ENCODE peak calls at places on chromosome 2, in six cellular contexts. W is GM12878, S is GM12891, F is H1, O is K562, Z is HepG2. C is an unnamed sample.
A peak's percentile ranks its signal among the peaks of the same experiment; 100 is the strongest.

GRCh38 chr2:28750316-28751101 is 1.1 kb upstream of the PPP1CB start:
- DNase-seq in W (no peak), S (no peak), F (no peak), O (peak; percentile 18), Z (no peak), C (no peak)

GRCh38 chr2:84873350-84873749 is 7.5 kb downstream of the TRABD2A start:
- DNase-seq in W (no peak), S (no peak), F (no peak), O (no peak), Z (no peak), C (no peak)

GRCh38 chr2:43022896-43023295 is 203.5 kb downstream of the ZFP36L2 start:
- DNase-seq in W (no peak), S (no peak), F (no peak), O (no peak), Z (no peak), C (no peak)

GRCh38 chr2:150484006-150484405 is 3.5 kb downstream of the RND3 start:
- DNase-seq in W (no peak), S (no peak), F (no peak), O (no peak), Z (no peak), C (no peak)

GRCh38 chr2:54606393-54606973 is 117.0 kb upstream of the EML6 start:
- DNase-seq in W (no peak), S (no peak), F (no peak), O (no peak), Z (no peak), C (no peak)

GRCh38 chr2:200735061-200735460 is 76.6 kb upstream of the BZW1 start:
- DNase-seq in W (no peak), S (no peak), F (no peak), O (no peak), Z (no peak), C (no peak)

GRCh38 chr2:180562378-180562777 is 418.0 kb upstream of the UBE2E3 start:
- DNase-seq in W (no peak), S (no peak), F (no peak), O (no peak), Z (no peak), C (no peak)

GRCh38 chr2:143525006-143525405 is 395.8 kb downstream of the ARHGAP15 start:
- DNase-seq in W (no peak), S (no peak), F (no peak), O (no peak), Z (no peak), C (no peak)

GRCh38 chr2:109129356-109129920 is 433 bp downstream of the SH3RF3 start:
- DNase-seq in W (no peak), S (peak; percentile 50), F (peak; percentile 59), O (no peak), Z (no peak), C (peak; percentile 40)

GRCh38 chr2:241870611-241871537 is 1.3 kb downstream of the RTP5 start:
- DNase-seq in W (no peak), S (no peak), F (no peak), O (no peak), Z (no peak), C (no peak)

GRCh38 chr2:165634855-165635254 is 159.2 kb downstream of the GALNT3 start:
- DNase-seq in W (no peak), S (no peak), F (peak; percentile 57), O (no peak), Z (no peak), C (no peak)

GRCh38 chr2:44707945-44708645 is 233.4 kb upstream of the SIX3 start:
- DNase-seq in W (peak; percentile 25), S (no peak), F (no peak), O (no peak), Z (no peak), C (no peak)

GRCh38 chr2:204673877-204674276 is 128.6 kb downstream of the PARD3B start:
- DNase-seq in W (no peak), S (no peak), F (no peak), O (no peak), Z (no peak), C (no peak)

GRCh38 chr2:142190805-142191204 is 60.0 kb upstream of the LRP1B start:
- DNase-seq in W (no peak), S (no peak), F (no peak), O (no peak), Z (no peak), C (no peak)

GRCh38 chr2:202102425-202103005 is 29.5 kb downstream of the KIAA2012 start:
- DNase-seq in W (no peak), S (no peak), F (no peak), O (no peak), Z (no peak), C (no peak)

GRCh38 chr2:7539760-7540159 is 622.5 kb downstream of the RNF144A start:
- DNase-seq in W (no peak), S (no peak), F (no peak), O (no peak), Z (no peak), C (no peak)

GRCh38 chr2:16566701-16567100 is 98.9 kb downstream of the CYRIA start:
- DNase-seq in W (no peak), S (no peak), F (no peak), O (no peak), Z (no peak), C (no peak)

GRCh38 chr2:199315299-199316179 is 142.2 kb downstream of the SATB2 start:
- DNase-seq in W (no peak), S (no peak), F (no peak), O (peak; percentile 27), Z (peak; percentile 6), C (no peak)

GRCh38 chr2:48566582-48566981 is 36.6 kb downstream of the STON1 start:
- DNase-seq in W (no peak), S (no peak), F (no peak), O (no peak), Z (peak; percentile 29), C (no peak)

GRCh38 chr2:16330571-16331351 is 334.9 kb downstream of the CYRIA start:
- DNase-seq in W (no peak), S (no peak), F (peak; percentile 63), O (no peak), Z (peak; percentile 84), C (no peak)

GRCh38 chr2:240392084-240392947 is 43.1 kb upstream of the GPC1 start:
- DNase-seq in W (no peak), S (no peak), F (no peak), O (no peak), Z (no peak), C (no peak)

GRCh38 chr2:102336502-102336945 is 19.1 kb upstream of the IL18R1 start:
- DNase-seq in W (no peak), S (no peak), F (no peak), O (no peak), Z (no peak), C (no peak)

GRCh38 chr2:219309278-219309677 is at the start of gene PTPRN:
- DNase-seq in W (no peak), S (no peak), F (peak; percentile 84), O (peak; percentile 42), Z (no peak), C (no peak)

GRCh38 chr2:19356545-19357382 is 1.7 kb downstream of the OSR1 start:
- DNase-seq in W (no peak), S (no peak), F (no peak), O (no peak), Z (no peak), C (no peak)

GRCh38 chr2:118723394-118723793 is 124.1 kb downstream of the EN1 start:
- DNase-seq in W (no peak), S (no peak), F (no peak), O (no peak), Z (no peak), C (no peak)

GRCh38 chr2:151204720-151205119 is 56.9 kb downstream of the RBM43 start:
- DNase-seq in W (no peak), S (no peak), F (no peak), O (no peak), Z (no peak), C (no peak)

GRCh38 chr2:150486539-150487484 is 655 bp downstream of the RND3 start:
- DNase-seq in W (no peak), S (peak; percentile 12), F (peak; percentile 62), O (no peak), Z (no peak), C (peak; percentile 5)

GRCh38 chr2:44572196-44572900 is 210.6 kb downstream of the CAMKMT start:
- DNase-seq in W (no peak), S (no peak), F (no peak), O (no peak), Z (no peak), C (no peak)

GRCh38 chr2:223003191-223003590 is 48.8 kb upstream of the KCNE4 start:
- DNase-seq in W (no peak), S (no peak), F (no peak), O (no peak), Z (no peak), C (no peak)

DNA sequence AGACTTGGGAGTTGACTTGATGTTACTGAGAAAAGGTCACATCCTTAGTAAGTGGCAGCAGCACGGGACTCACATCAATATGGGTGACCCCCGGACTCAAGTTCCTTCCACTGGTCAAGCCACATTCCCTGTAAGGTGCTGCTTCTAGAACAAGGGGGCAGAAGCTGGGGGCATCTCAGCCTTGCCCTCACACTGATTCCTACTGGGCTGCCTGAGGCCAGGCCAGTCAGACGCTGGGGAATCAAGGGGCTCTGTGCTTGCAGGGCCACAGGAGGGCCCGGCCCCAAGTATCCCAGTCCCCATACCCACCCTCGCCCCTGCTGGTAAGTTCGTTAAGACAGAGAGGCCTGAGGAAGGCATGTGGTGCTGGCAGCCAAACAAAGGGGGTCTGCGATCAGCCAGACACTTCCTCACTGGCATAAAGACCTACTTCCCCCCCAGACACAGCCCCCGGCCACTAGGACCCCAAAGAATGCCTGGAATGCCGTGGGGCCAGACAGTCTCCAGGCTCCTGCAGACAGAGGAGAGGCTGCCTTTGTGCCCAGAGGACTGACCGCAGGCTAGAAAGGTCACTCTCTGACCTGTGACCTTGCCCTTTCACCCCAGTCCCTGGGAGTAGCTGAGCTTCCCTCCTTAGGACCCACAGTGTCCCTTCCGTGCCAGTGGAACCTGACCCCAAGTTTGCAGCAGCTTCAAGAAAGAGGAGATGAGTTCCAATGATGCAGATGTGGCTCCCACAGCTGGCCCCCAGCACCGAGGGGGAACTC is 83.6 kb downstream of the HS1BP3 start:
- DNase-seq in W (no peak), S (no peak), F (peak; percentile 61), O (no peak), Z (peak; percentile 46), C (no peak)
- TF ChIP-seq TAF1 in W (no peak), S (no peak), F (no peak), O (no peak), Z (no peak), C (no peak)

GRCh38 chr2:227301523-227301922 is 23.5 kb upstream of the MFF start:
- DNase-seq in W (no peak), S (no peak), F (no peak), O (no peak), Z (no peak), C (no peak)
- TF ChIP-seq POLR2AphosphoS5 in W (no peak), S (no peak), F (no peak), O (no peak), Z (no peak), C (no peak)

GRCh38 chr2:21095714-21096113 is 28.1 kb upstream of the TDRD15 start:
- DNase-seq in W (no peak), S (no peak), F (no peak), O (no peak), Z (peak; percentile 44), C (no peak)
- TF ChIP-seq POLR2A in W (no peak), S (no peak), F (no peak), O (no peak), Z (no peak), C (no peak)

DNA sequence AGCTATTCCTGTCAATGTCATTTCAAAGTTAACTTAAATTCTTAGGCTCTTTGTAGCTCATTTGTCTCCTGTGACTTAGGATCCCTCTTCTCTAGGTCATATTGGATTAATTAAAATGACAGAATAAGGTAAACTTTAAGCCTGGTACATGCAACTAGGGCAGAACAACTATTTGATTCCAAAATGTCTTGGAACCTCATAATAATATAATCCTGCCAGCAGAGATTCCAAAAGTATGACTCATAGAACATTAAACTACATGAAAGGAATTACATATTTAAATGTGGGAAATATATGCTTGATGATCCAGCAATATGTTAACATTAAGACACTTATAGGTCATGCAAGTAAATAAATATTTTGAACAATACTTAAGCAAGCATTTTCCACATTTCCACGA is 63.3 kb downstream of the COL3A1 start:
- DNase-seq in W (no peak), S (no peak), F (no peak), O (no peak), Z (no peak), C (no peak)
- TF ChIP-seq TAF1 in W (no peak), S (no peak), F (no peak), O (no peak), Z (no peak), C (no peak)

C was measured in GM12892.